ENCODE peak calls at places on chromosomes 3 and 15, in four cellular contexts. One of them, this sample, is unnamed.
A peak's percentile ranks its signal among the peaks of the same experiment; 100 is the strongest.

GRCh38 chr15:78432664-78433063 is 5.4 kb upstream of the IREB2 start:
- DNase-seq in psoas muscle: no peak
- DNase-seq in prostate gland: no peak
- DNase-seq in AG04449: no peak
- DNase-seq in this sample: no peak

GRCh38 chr3:65342084-65342683 is 654.4 kb upstream of the ADAMTS9 start:
- DNase-seq in psoas muscle: no peak
- DNase-seq in prostate gland: peak; percentile 22
- DNase-seq in AG04449: no peak
- DNase-seq in this sample: peak; percentile 53

GRCh38 chr15:59276225-59277178 is 69.9 kb downstream of the LDHAL6B start:
- DNase-seq in psoas muscle: no peak
- DNase-seq in prostate gland: no peak
- DNase-seq in AG04449: no peak
- DNase-seq in this sample: no peak

GRCh38 chr3:197501879-197502620 is 53.7 kb downstream of the BDH1 start:
- DNase-seq in psoas muscle: no peak
- DNase-seq in prostate gland: no peak
- DNase-seq in AG04449: no peak
- DNase-seq in this sample: peak; percentile 75

GRCh38 chr3:85710490-85710889 is 751.7 kb downstream of the CADM2 start:
- DNase-seq in psoas muscle: no peak
- DNase-seq in prostate gland: no peak
- DNase-seq in AG04449: no peak
- DNase-seq in this sample: peak; percentile 4

GRCh38 chr3:136250862-136251460 is 821 bp downstream of the PCCB start:
- DNase-seq in psoas muscle: peak; percentile 85
- DNase-seq in prostate gland: peak; percentile 37
- DNase-seq in AG04449: no peak
- DNase-seq in this sample: peak; percentile 65

GRCh38 chr3:50572801-50573371 is 3.6 kb downstream of the HEMK1 start:
- DNase-seq in psoas muscle: no peak
- DNase-seq in prostate gland: no peak
- DNase-seq in AG04449: no peak
- DNase-seq in this sample: no peak

GRCh38 chr3:126460386-126460785 is 15.3 kb downstream of the ZXDC start:
- DNase-seq in psoas muscle: peak; percentile 45
- DNase-seq in prostate gland: no peak
- DNase-seq in AG04449: no peak
- DNase-seq in this sample: no peak

GRCh38 chr15:35393403-35393802 is 152.6 kb downstream of the DPH6 start:
- DNase-seq in psoas muscle: no peak
- DNase-seq in prostate gland: no peak
- DNase-seq in AG04449: peak; percentile 12
- DNase-seq in this sample: no peak

GRCh38 chr3:46995901-46996562 is 16.6 kb downstream of the NBEAL2 start:
- DNase-seq in psoas muscle: peak; percentile 46
- DNase-seq in prostate gland: no peak
- DNase-seq in AG04449: no peak
- DNase-seq in this sample: no peak

GRCh38 chr3:149999421-149999820 is 28.7 kb upstream of the PFN2 start:
- DNase-seq in psoas muscle: no peak
- DNase-seq in prostate gland: no peak
- DNase-seq in AG04449: no peak
- DNase-seq in this sample: no peak

GRCh38 chr15:77606142-77607034 is 26.3 kb downstream of the LINGO1 start:
- DNase-seq in psoas muscle: no peak
- DNase-seq in prostate gland: no peak
- DNase-seq in AG04449: no peak
- DNase-seq in this sample: peak; percentile 38

GRCh38 chr15:27250223-27250622 is 279.2 kb downstream of the GABRG3 start:
- DNase-seq in psoas muscle: no peak
- DNase-seq in prostate gland: no peak
- DNase-seq in AG04449: no peak
- DNase-seq in this sample: no peak

GRCh38 chr3:149449799-149450198 is 24.7 kb upstream of the TM4SF4 start:
- DNase-seq in psoas muscle: no peak
- DNase-seq in prostate gland: no peak
- DNase-seq in AG04449: no peak
- DNase-seq in this sample: no peak

GRCh38 chr3:23615068-23615467 is 190.7 kb upstream of the UBE2E1 start:
- DNase-seq in psoas muscle: no peak
- DNase-seq in prostate gland: no peak
- DNase-seq in AG04449: no peak
- DNase-seq in this sample: peak; percentile 6

GRCh38 chr15:80402339-80402738 is 1.8 kb upstream of the ARNT2 start:
- DNase-seq in psoas muscle: no peak
- DNase-seq in prostate gland: no peak
- DNase-seq in AG04449: no peak
- DNase-seq in this sample: no peak

GRCh38 chr15:60751985-60752952 is 273.3 kb upstream of the ICE2 start:
- DNase-seq in psoas muscle: peak; percentile 57
- DNase-seq in prostate gland: peak; percentile 56
- DNase-seq in AG04449: no peak
- DNase-seq in this sample: no peak

GRCh38 chr3:161291191-161291901 is 70.2 kb downstream of the NMD3 start:
- DNase-seq in psoas muscle: no peak
- DNase-seq in prostate gland: no peak
- DNase-seq in AG04449: no peak
- DNase-seq in this sample: no peak

GRCh38 chr3:184110316-184110725 is 13.5 kb downstream of the HTR3E start:
- DNase-seq in psoas muscle: no peak
- DNase-seq in prostate gland: no peak
- DNase-seq in AG04449: no peak
- DNase-seq in this sample: peak; percentile 45

GRCh38 chr3:49030331-49030730 is 1.1 kb upstream of the IMPDH2 start:
- DNase-seq in psoas muscle: no peak
- DNase-seq in prostate gland: no peak
- DNase-seq in AG04449: no peak
- DNase-seq in this sample: no peak

GRCh38 chr3:127680146-127680661 is 7.5 kb downstream of the ABTB1 start:
- DNase-seq in psoas muscle: peak; percentile 24
- DNase-seq in prostate gland: no peak
- DNase-seq in AG04449: no peak
- DNase-seq in this sample: no peak

GRCh38 chr15:65309882-65310418 is 5.5 kb downstream of the RNU5B-1 start:
- DNase-seq in psoas muscle: no peak
- DNase-seq in prostate gland: no peak
- DNase-seq in AG04449: no peak
- DNase-seq in this sample: no peak

GRCh38 chr15:45197512-45197911 is 9.7 kb upstream of the SHF start:
- DNase-seq in psoas muscle: no peak
- DNase-seq in prostate gland: no peak
- DNase-seq in AG04449: no peak
- DNase-seq in this sample: peak; percentile 28
- H3K4me3 ChIP-seq in psoas muscle: peak overlapping the region; percentile 91
- H3K4me3 ChIP-seq in prostate gland: no peak overlapping the region
- H3K4me3 ChIP-seq in AG04449: no peak overlapping the region
- H3K4me3 ChIP-seq in this sample: peak overlapping the region; percentile 80

DNA sequence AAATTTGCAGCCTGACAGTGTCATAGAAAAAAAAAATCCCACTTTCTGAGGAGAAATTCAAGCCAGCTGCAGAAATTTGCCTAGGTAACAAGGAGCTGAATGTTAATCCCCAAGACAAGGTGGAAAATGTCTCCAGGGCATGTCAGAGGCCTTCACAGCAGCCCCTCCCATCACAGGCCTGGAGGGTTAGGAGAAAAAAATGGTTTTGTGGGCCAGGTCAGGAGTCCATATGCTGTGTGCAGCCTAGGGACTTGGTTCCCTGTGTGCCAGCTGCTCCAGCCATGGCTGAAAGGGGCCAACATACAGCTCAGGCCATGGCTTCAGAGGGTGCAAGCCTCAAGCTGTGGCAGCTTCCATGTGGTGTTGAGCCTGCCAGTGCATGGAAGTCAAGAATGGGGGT is 11.2 kb downstream of the CD200R1 start:
- DNase-seq in psoas muscle: no peak
- DNase-seq in prostate gland: no peak
- DNase-seq in AG04449: no peak
- DNase-seq in this sample: no peak
- H3K4me3 ChIP-seq in psoas muscle: no peak overlapping the region
- H3K4me3 ChIP-seq in prostate gland: no peak overlapping the region
- H3K4me3 ChIP-seq in AG04449: no peak overlapping the region
- H3K4me3 ChIP-seq in this sample: no peak overlapping the region

GRCh38 chr3:131216340-131216739 is 165.2 kb upstream of the NUDT16 start:
- DNase-seq in psoas muscle: no peak
- DNase-seq in prostate gland: no peak
- DNase-seq in AG04449: no peak
- DNase-seq in this sample: no peak
- H3K4me3 ChIP-seq in psoas muscle: no peak overlapping the region
- H3K4me3 ChIP-seq in prostate gland: no peak overlapping the region
- H3K4me3 ChIP-seq in AG04449: no peak overlapping the region
- H3K4me3 ChIP-seq in this sample: no peak overlapping the region

GRCh38 chr15:100911086-100911485 is 8.1 kb upstream of the LRRK1 start:
- DNase-seq in psoas muscle: no peak
- DNase-seq in prostate gland: no peak
- DNase-seq in AG04449: no peak
- DNase-seq in this sample: no peak
- H3K4me3 ChIP-seq in psoas muscle: no peak overlapping the region
- H3K4me3 ChIP-seq in prostate gland: no peak overlapping the region
- H3K4me3 ChIP-seq in AG04449: no peak overlapping the region
- H3K4me3 ChIP-seq in this sample: no peak overlapping the region